ENCODE peak calls at places on chromosomes 3 and 15, in seven cellular contexts. I, U, T, K, S, F and W are unnamed samples. For H3K9me3, the result is how much of the 10 kb centered on the place peaks cover.

GRCh38 chr15:59879506-59879905 is 124.6 kb upstream of the FOXB1 start:
- DNase-seq in U (no peak), I (no peak), F (no peak), S (no peak), K (no peak), T (no peak), W (no peak)

GRCh38 chr3:123431658-123432323 is 17.1 kb downstream of the ADCY5 start:
- DNase-seq in I (no peak), T (no peak), U (no peak), K (no peak), F (no peak), S (no peak), W (no peak)

GRCh38 chr3:138137901-138138300 is 5.7 kb upstream of the A4GNT start:
- DNase-seq in F (no peak), U (no peak), T (no peak), K (no peak), I (no peak), S (no peak), W (no peak)

GRCh38 chr15:66241886-66242285 is 11.7 kb downstream of the MEGF11 start:
- DNase-seq in S (no peak), T (no peak), U (no peak), F (no peak), I (no peak), K (no peak), W (no peak)

GRCh38 chr3:193645806-193646205 is 52.8 kb downstream of the OPA1 start:
- DNase-seq in I (no peak), U (no peak), K (no peak), S (no peak), F (no peak), T (no peak), W (no peak)

GRCh38 chr3:2517479-2518188 is 419.0 kb downstream of the CNTN4 start:
- DNase-seq in I (no peak), K (no peak), T (no peak), U (no peak), S (no peak), F (no peak), W (no peak)

GRCh38 chr15:52408823-52409222 is 113.2 kb upstream of the MYO5C start:
- DNase-seq in T (peak), K (no peak), U (no peak), I (no peak), F (no peak), S (no peak), W (no peak)

GRCh38 chr15:48330045-48330840 is 986 bp upstream of the DUT start:
- DNase-seq in S (no peak), F (no peak), T (no peak), I (no peak), K (no peak), U (no peak), W (no peak)

GRCh38 chr3:67531149-67532101 is 123.0 kb downstream of the SUCLG2 start:
- DNase-seq in F (no peak), T (no peak), K (no peak), S (no peak), I (no peak), U (no peak), W (no peak)

GRCh38 chr3:50317303-50317702 is 5.2 kb downstream of the HYAL2 start:
- DNase-seq in T (no peak), U (peak), F (no peak), I (no peak), K (no peak), S (no peak), W (no peak)

GRCh38 chr3:24088782-24089181 is 143.7 kb downstream of the NR1D2 start:
- DNase-seq in K (peak), I (no peak), U (peak), F (no peak), S (peak), T (peak), W (no peak)

GRCh38 chr15:59349715-59350420 is 22.8 kb downstream of the MYO1E start:
- DNase-seq in F (no peak), I (no peak), S (peak), K (peak), U (peak), T (peak), W (no peak)

GRCh38 chr3:179558742-179559364 is 3.9 kb upstream of the ACTL6A start:
- DNase-seq in S (peak), F (peak), K (peak), I (peak), T (peak), U (peak), W (peak)

GRCh38 chr15:100537326-100537725 is 8.6 kb upstream of the CERS3 start:
- DNase-seq in U (no peak), S (no peak), I (no peak), K (no peak), T (no peak), F (peak), W (no peak)

DNA sequence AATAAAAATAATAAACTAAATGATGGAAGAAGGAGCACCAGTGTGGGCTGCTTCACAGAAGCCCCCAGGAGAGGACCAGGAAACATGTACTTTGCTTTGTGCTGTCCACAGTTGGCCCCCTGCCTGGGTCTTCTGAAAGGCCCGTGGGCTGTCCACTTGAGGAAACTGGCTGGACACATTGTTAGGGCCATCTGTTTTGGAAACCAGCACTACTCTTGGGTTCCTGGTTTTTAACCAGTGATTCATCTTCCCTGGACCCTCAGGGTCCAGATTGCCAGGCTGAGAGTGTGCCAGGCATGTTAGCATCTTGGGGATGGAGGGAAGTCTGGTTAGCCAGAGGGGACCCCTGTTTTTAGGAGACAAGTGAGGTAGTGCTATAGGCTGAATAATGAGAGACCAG is 297.2 kb upstream of the C2CD4B start:
- DNase-seq in F (no peak), S (no peak), T (no peak), I (no peak), K (peak), U (no peak), W (no peak)
- TF ChIP-seq YY1 in F (no peak), S (no peak), T (no peak), I (no peak), K (no peak), U (no peak), W (no peak)

DNA sequence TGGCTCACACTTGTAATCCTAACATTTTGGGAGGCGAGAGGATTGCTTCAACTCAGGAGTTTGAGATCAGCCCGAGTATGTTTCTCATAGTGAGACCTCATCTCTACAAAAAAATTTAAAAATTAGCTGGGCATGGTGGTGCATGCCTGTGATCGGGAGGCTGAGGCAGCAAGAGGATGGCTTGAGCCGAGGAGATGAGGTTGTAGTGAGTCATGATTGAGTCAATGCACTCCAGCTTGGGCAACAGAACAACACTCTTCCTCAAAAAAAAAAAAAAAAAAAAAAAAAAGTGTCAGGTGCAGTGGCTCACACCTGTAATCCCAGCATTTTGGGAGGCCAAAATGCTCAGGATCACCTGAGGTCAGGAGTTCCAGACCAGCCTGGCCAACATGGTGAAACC is 2.4 kb downstream of the RPL39L start:
- DNase-seq in S (no peak), F (no peak), U (peak), I (no peak), K (no peak), T (no peak), W (no peak)
- H3K9me3 ChIP-seq in S (under half), F (under half), U (under half), I (under half), K (under half), T (under half), W (under half)

DNA sequence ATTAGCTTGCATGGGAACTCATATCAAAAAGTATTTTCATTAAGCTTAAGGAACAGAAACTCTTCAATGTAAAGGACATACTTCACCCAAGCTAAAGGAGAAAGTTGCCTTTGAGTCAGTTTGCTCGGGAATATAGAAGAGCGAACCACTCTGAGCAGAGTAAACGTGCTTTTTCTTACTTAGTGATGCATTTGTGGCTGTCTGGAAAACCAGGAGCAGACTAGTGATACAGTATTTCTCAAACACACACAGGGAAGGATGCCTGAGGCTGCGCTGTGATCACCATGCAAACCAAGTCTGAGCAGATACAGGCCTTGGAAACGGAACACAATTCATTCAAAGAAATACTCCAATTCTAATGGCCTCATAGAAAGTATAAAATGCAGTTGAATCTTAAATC is 121.0 kb upstream of the CDIN1 start:
- DNase-seq in F (no peak), T (no peak), I (no peak), K (peak), U (no peak), S (no peak), W (no peak)
- H3K4me3 ChIP-seq in F (no peak), T (no peak), I (no peak), K (no peak), U (no peak), S (no peak), W (no peak)

GRCh38 chr3:192060160-192060783 is 599.3 kb downstream of the PYDC2 start:
- DNase-seq in I (no peak), T (no peak), S (no peak), U (no peak), K (no peak), F (no peak), W (no peak)
- TF ChIP-seq YY1 in I (no peak), T (no peak), S (no peak), U (no peak), K (no peak), F (no peak), W (no peak)

DNA sequence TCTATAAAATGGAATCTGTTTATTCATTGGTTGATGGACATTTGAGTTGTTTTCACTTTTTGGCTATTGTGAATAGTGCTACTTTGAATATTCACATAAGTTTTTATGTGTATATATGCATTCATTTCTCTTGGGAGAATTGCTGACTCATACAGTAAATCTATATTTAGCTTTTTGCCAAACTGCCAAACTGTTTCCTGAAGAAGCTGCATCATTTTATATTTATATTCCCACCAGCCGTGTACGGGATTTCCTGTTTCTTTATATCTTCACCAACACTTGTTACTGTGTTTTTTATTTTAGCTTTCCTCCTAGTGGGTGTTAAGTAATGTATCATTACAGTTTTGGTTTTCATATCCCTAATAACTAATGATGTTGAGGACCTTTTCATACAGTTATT is 12.5 kb upstream of the TCAIM start:
- DNase-seq in T (no peak), S (no peak), U (no peak), I (no peak), F (no peak), K (no peak), W (no peak)
- H3K9me3 ChIP-seq in T (under half), S (under half), U (under half), I (under half), F (under half), K (under half), W (under half)

GRCh38 chr3:154469585-154469984 is 39.6 kb upstream of the GPR149 start:
- DNase-seq in S (no peak), I (no peak), K (no peak), F (no peak), T (no peak), U (no peak), W (no peak)
- H3K4me3 ChIP-seq in S (no peak), I (no peak), K (no peak), F (no peak), T (no peak), U (no peak), W (no peak)

DNA sequence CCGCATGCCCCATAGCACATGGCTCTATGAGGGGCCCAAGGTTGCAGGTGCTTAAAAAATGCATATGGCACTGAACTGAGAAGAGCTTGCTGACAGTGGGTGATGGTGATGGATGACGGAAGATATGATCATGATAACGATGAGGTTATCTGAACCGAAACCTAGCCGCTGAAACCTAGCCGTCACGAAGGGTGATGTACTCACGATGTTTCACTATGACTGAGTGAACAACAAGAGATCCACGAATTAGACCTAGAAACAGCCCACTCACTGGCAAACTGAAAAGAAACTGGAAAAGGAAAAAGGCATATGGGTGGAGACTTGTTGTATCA is 57.6 kb upstream of the BCL6 start:
- DNase-seq in U (no peak), K (no peak), T (no peak), I (no peak), S (no peak), F (peak), W (no peak)
- TF ChIP-seq YY1 in U (no peak), K (no peak), T (no peak), I (no peak), S (no peak), F (peak), W (no peak)

GRCh38 chr3:53195602-53196574 is 34.9 kb downstream of the PRKCD start:
- DNase-seq in K (peak), U (peak), T (no peak), I (peak), S (peak), F (no peak), W (peak)

GRCh38 chr3:53193466-53194217 is 32.6 kb downstream of the PRKCD start:
- DNase-seq in T (no peak), U (no peak), K (peak), F (no peak), I (no peak), S (no peak), W (no peak)

GRCh38 chr3:53194218-53195065 is 33.4 kb downstream of the PRKCD start:
- DNase-seq in S (no peak), I (no peak), F (no peak), K (peak), U (no peak), T (no peak), W (peak)

GRCh38 chr3:53196575-53197407 is 35.8 kb downstream of the PRKCD start:
- DNase-seq in F (peak), U (peak), T (peak), K (peak), I (no peak), S (no peak), W (no peak)

DNA sequence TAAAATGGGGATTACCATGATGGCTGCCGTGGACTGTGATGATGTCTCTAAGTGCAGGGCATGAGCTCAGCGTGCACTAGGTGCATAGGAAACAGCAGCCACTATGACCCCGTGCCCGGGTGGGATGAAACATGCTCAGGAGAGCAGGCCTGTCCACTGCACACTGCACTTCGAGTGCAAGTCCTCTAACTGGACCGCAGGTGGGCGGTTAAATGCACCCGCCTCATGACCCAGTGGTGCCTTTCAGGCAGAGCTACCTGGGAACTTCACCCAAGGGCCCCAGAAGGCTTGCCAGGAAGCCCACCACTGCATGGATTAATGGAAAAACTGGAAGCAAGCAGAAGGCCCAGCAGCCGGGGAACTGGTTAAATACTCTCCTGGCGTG is 34.0 kb downstream of the PRKCD start:
- DNase-seq in U (no peak), K (peak), I (no peak), T (no peak), S (no peak), F (no peak), W (no peak)
- H3K9me3 ChIP-seq in U (under half), K (under half), I (under half), T (under half), S (under half), F (under half), W (under half)